ENCODE peak calls at places on chromosome 20, in five cellular contexts. F, J, U, D and O are unnamed samples.

GRCh38 chr20:11970243-11970836 is 52.6 kb downstream of the BTBD3 start:
- DNase-seq in F (no peak), J (no peak), U (no peak), D (no peak), O (no peak)

GRCh38 chr20:32622585-32623468 is 37.7 kb upstream of the NOL4L start:
- DNase-seq in F (no peak), J (no peak), U (no peak), D (no peak), O (no peak)

GRCh38 chr20:52996726-52997125 is 24.6 kb downstream of the TSHZ2 start:
- DNase-seq in F (no peak), J (no peak), U (no peak), D (no peak), O (no peak)

GRCh38 chr20:49199729-49200293 is 11.7 kb upstream of the STAU1 start:
- DNase-seq in F (no peak), J (no peak), U (no peak), D (no peak), O (no peak)

GRCh38 chr20:24581443-24582170 is 112.2 kb downstream of the SYNDIG1 start:
- DNase-seq in F (no peak), J (no peak), U (no peak), D (no peak), O (no peak)

GRCh38 chr20:35776513-35777101 is 4.8 kb downstream of the PHF20 start:
- DNase-seq in F (peak; percentile 40), J (no peak), U (peak; percentile 27), D (peak; percentile 70), O (no peak)

GRCh38 chr20:34536798-34537394 is 20.7 kb downstream of the DYNLRB1 start:
- DNase-seq in F (peak; percentile 55), J (no peak), U (no peak), D (peak; percentile 45), O (no peak)

GRCh38 chr20:1337441-1337840 is 8.5 kb upstream of the SDCBP2 start:
- DNase-seq in F (no peak), J (no peak), U (no peak), D (no peak), O (no peak)

GRCh38 chr20:42779216-42779615 is 410.5 kb downstream of the PTPRT start:
- DNase-seq in F (no peak), J (no peak), U (no peak), D (no peak), O (no peak)

GRCh38 chr20:20499469-20499868 is 131.6 kb downstream of the INSM1 start:
- DNase-seq in F (no peak), J (no peak), U (no peak), D (no peak), O (no peak)

GRCh38 chr20:3812975-3813599 is 7.3 kb upstream of the AP5S1 start:
- DNase-seq in F (no peak), J (no peak), U (no peak), D (no peak), O (no peak)

GRCh38 chr20:16922834-16923233 is 174.7 kb downstream of the OTOR start:
- DNase-seq in F (no peak), J (no peak), U (no peak), D (no peak), O (no peak)

GRCh38 chr20:36881888-36882287 is 6.0 kb downstream of the TLDC2 start:
- DNase-seq in F (peak; percentile 26), J (no peak), U (peak; percentile 88), D (no peak), O (peak; percentile 73)

GRCh38 chr20:33431797-33432381 is 11.7 kb downstream of the SNTA1 start:
- DNase-seq in F (no peak), J (no peak), U (no peak), D (peak; percentile 40), O (no peak)

GRCh38 chr20:53579266-53579580 is 14.4 kb downstream of the ZNF217 start:
- DNase-seq in F (no peak), J (peak; percentile 3), U (no peak), D (no peak), O (no peak)

GRCh38 chr20:17694767-17695166 is 5.0 kb upstream of the BANF2 start:
- DNase-seq in F (no peak), J (no peak), U (no peak), D (no peak), O (no peak)

GRCh38 chr20:46174469-46175126 is 56.5 kb downstream of the CD40 start:
- DNase-seq in F (peak; percentile 69), J (peak; percentile 65), U (peak; percentile 84), D (peak; percentile 71), O (peak; percentile 91)

GRCh38 chr20:54146672-54147071 is 27.1 kb downstream of the CYP24A1 start:
- DNase-seq in F (no peak), J (no peak), U (no peak), D (no peak), O (no peak)

GRCh38 chr20:49668181-49668877 is 45.3 kb downstream of the B4GALT5 start:
- DNase-seq in F (no peak), J (peak; percentile 56), U (peak; percentile 71), D (no peak), O (peak; percentile 88)

GRCh38 chr20:10978019-10978702 is 304.4 kb upstream of the JAG1 start:
- DNase-seq in F (no peak), J (no peak), U (no peak), D (no peak), O (no peak)

GRCh38 chr20:62409935-62410741 is 3.1 kb upstream of the CABLES2 start:
- DNase-seq in F (peak; percentile 73), J (peak; percentile 66), U (peak; percentile 68), D (peak; percentile 87), O (peak; percentile 62)
- TF ChIP-seq CTCF in F (peak; percentile 13), J (peak; percentile 19), U (peak; percentile 94), D (no peak), O (peak; percentile 65)

GRCh38 chr20:58869662-58870227 is 17.2 kb downstream of the GNAS start:
- DNase-seq in F (no peak), J (no peak), U (no peak), D (no peak), O (no peak)

GRCh38 chr20:58871533-58872102 is 19.1 kb downstream of the GNAS start:
- DNase-seq in F (no peak), J (no peak), U (peak; percentile 51), D (no peak), O (no peak)

GRCh38 chr20:58870293-58871014 is 17.9 kb downstream of the GNAS start:
- DNase-seq in F (peak; percentile 86), J (no peak), U (peak; percentile 91), D (peak; percentile 79), O (peak; percentile 64)

GRCh38 chr20:58867211-58867610 is 14.7 kb downstream of the GNAS start:
- DNase-seq in F (no peak), J (no peak), U (no peak), D (no peak), O (no peak)

DNA sequence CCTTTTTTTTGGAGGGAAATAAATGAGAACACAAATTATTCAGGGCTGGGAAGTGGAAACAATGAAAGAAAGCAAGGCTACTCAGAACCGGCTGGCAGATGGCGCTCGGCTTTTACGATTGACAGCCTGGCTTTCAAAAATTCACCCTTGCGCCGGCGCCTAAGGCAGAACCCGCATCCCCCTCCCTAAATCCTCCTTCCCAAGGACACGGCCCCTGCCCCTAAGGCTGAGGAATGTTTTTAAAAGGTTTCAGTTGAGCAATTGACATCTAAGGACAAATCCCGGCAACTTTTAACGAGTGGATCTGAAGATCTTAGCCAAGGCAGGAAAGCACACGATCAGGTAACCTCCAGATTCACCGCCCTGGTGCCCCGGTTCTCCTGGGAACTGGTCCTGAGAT is 16.3 kb downstream of the GNAS start:
- DNase-seq in F (no peak), J (no peak), U (no peak), D (peak; percentile 33), O (no peak)
- TF ChIP-seq CTCF in F (no peak), J (no peak), U (no peak), D (no peak), O (peak; percentile 22)

GRCh38 chr20:40797425-40797824 is 108.4 kb upstream of the MAFB start:
- DNase-seq in F (no peak), J (no peak), U (peak; percentile 33), D (no peak), O (no peak)
- TF ChIP-seq CTCF in F (no peak), J (no peak), U (peak; percentile 68), D (peak; percentile 35), O (peak; percentile 18)

GRCh38 chr20:15756001-15756400 is 817.2 kb downstream of the KIF16B start:
- DNase-seq in F (no peak), J (no peak), U (no peak), D (no peak), O (no peak)
- TF ChIP-seq CTCF in F (no peak), J (no peak), U (no peak), D (no peak), O (no peak)

GRCh38 chr20:37992802-37993538 is 40.3 kb downstream of the TTI1 start:
- DNase-seq in F (no peak), J (peak; percentile 51), U (peak; percentile 64), D (no peak), O (peak; percentile 58)
- TF ChIP-seq CTCF in F (peak; percentile 41), J (peak; percentile 61), U (peak; percentile 90), D (peak; percentile 24), O (peak; percentile 30)

DNA sequence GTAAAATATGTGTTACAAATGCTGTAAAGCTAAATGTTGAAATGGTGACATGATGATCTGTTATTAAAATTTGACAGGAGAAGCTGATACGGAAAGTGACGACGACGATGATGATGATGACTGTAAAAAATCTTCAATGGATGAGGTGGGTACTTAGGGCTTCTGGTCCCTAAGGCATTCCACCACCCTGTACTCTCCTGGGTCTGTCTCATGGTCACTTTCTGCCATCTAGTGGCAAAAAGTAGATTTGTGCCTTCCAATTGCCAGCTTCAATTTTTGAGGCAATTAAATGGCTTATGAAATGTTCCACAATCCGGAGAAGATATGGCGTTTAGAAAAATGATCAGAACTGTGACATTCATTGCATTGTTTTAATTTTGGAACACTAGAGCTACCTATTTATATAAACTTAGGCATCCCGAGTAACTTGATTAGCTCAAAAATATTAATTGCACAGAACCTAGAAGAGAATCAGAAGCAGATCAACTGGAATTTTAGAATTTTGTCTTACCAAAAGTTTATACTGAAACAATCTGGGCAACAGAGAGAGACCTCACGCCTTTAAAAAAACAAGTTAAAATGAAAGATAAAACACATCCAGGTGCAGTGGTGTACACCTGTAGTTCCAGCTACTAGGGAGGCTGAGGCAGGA is 346.5 kb upstream of the PLCB4 start:
- DNase-seq in F (peak; percentile 54), J (no peak), U (peak; percentile 33), D (peak; percentile 46), O (peak; percentile 31)
- TF ChIP-seq CTCF in F (peak; percentile 62), J (peak; percentile 72), U (peak; percentile 45), D (peak; percentile 73), O (peak; percentile 73)